ENCODE peak calls at places on chromosomes 3 and 15, in ten cellular contexts. R is WTC11; Y is activated T-cell treated with anti-CD3 and anti-CD28 coated beads for 48 hours; Z is sciatic nerve; H is fibroblast of mammary gland; K is upper lobe of right lung; F is stomach; I is neuronal stem cell; E is BE2C; Q is effector memory CD4-positive, alpha-beta T cell. L is an unnamed sample.

GRCh38 chr3:68017069-68017468 is 362.7 kb upstream of the SUCLG2 start:
- DNase-seq in R (no peak), Y (no peak), Z (no peak), H (no peak), K (no peak), F (no peak), I (no peak), E (no peak), Q (no peak), L (no peak)

GRCh38 chr3:72944696-72945095 is 51.9 kb upstream of the PPP4R2 start:
- DNase-seq in R (no peak), Y (no peak), Z (no peak), H (no peak), K (no peak), F (no peak), I (no peak), E (no peak), Q (no peak), L (no peak)

GRCh38 chr3:72301779-72302178 is 516.8 kb upstream of the PROK2 start:
- DNase-seq in R (no peak), Y (no peak), Z (no peak), H (no peak), K (no peak), F (peak), I (no peak), E (no peak), Q (no peak), L (no peak)

GRCh38 chr15:93247466-93248121 is 158.6 kb upstream of the RGMA start:
- DNase-seq in R (no peak), Y (no peak), Z (no peak), H (no peak), K (no peak), F (no peak), I (no peak), E (no peak), Q (no peak), L (no peak)

GRCh38 chr3:142706308-142707127 is 17.3 kb upstream of the TRPC1 start:
- DNase-seq in R (no peak), Y (no peak), Z (no peak), H (no peak), K (no peak), F (no peak), I (no peak), E (no peak), Q (no peak), L (no peak)

GRCh38 chr15:25175033-25175788 is 220.4 kb downstream of the SNRPN start:
- DNase-seq in R (peak), Y (no peak), Z (peak), H (no peak), K (peak), F (peak), I (no peak), E (peak), Q (no peak), L (no peak)

GRCh38 chr15:63501256-63502089 is 2.9 kb upstream of the USP3 start:
- DNase-seq in R (peak), Y (no peak), Z (peak), H (peak), K (peak), F (peak), I (no peak), E (no peak), Q (peak), L (peak)

GRCh38 chr3:194936659-194937058 is 251.0 kb downstream of the FAM43A start:
- DNase-seq in R (no peak), Y (no peak), Z (no peak), H (no peak), K (no peak), F (no peak), I (no peak), E (no peak), Q (no peak), L (no peak)

GRCh38 chr15:37880009-37880834 is 54.2 kb upstream of the TMCO5A start:
- DNase-seq in R (no peak), Y (no peak), Z (no peak), H (peak), K (no peak), F (no peak), I (peak), E (peak), Q (no peak), L (no peak)

GRCh38 chr15:32901995-32902394 is 184.2 kb downstream of the GREM1 start:
- DNase-seq in R (no peak), Y (no peak), Z (no peak), H (no peak), K (no peak), F (no peak), I (no peak), E (no peak), Q (no peak), L (no peak)

GRCh38 chr3:195893121-195893449 is 15.3 kb downstream of the TNK2 start:
- DNase-seq in R (no peak), Y (no peak), Z (no peak), H (no peak), K (no peak), F (no peak), I (no peak), E (peak), Q (no peak), L (no peak)

GRCh38 chr3:123788706-123789105 is 95.4 kb downstream of the MYLK start:
- DNase-seq in R (no peak), Y (no peak), Z (no peak), H (no peak), K (no peak), F (no peak), I (no peak), E (no peak), Q (no peak), L (no peak)

GRCh38 chr3:36446230-36446629 is 65.9 kb downstream of the STAC start:
- DNase-seq in R (no peak), Y (no peak), Z (no peak), H (peak), K (no peak), F (no peak), I (no peak), E (no peak), Q (no peak), L (no peak)

L was measured in T-helper 9 cell.